ENCODE peak calls at places on chromosomes 13 and 19, in seven cellular contexts. E is K562, S is GM23338, X is A549, U is SK-N-SH, F is HCT116, R is Panc1. C is an unnamed sample.

GRCh38 chr19:45645631-45646344 is 6.6 kb upstream of the EML2 start:
- DNase-seq in E (peak), X (peak), R (peak), U (peak), F (peak), S (peak), C (no peak)

GRCh38 chr19:16814526-16815100 is 14.6 kb upstream of the SIN3B start:
- DNase-seq in U (no peak), S (peak), R (no peak), E (no peak), X (no peak), F (no peak), C (no peak)

GRCh38 chr13:43263047-43263446 is 239.7 kb downstream of the DNAJC15 start:
- DNase-seq in U (no peak), E (no peak), X (no peak), F (no peak), S (no peak), R (no peak), C (no peak)

GRCh38 chr19:55901369-55902079 is 30.6 kb downstream of the NLRP13 start:
- DNase-seq in E (no peak), X (no peak), S (no peak), R (no peak), U (no peak), F (no peak), C (no peak)

GRCh38 chr13:30907167-30907761 is 1.2 kb downstream of the MEDAG start:
- DNase-seq in R (no peak), F (no peak), U (peak), X (no peak), E (no peak), S (no peak), C (no peak)

GRCh38 chr13:109974354-109974753 is 188.0 kb upstream of the IRS2 start:
- DNase-seq in S (no peak), R (no peak), E (no peak), X (no peak), F (no peak), U (no peak), C (no peak)

GRCh38 chr19:6227156-6227940 is 52.4 kb downstream of the MLLT1 start:
- DNase-seq in S (no peak), R (no peak), E (no peak), X (no peak), U (peak), F (no peak), C (no peak)

GRCh38 chr19:19546751-19547162 is 8.7 kb downstream of the CILP2 start:
- DNase-seq in F (no peak), X (no peak), R (no peak), E (no peak), S (no peak), U (peak), C (no peak)

GRCh38 chr13:112688560-112689497 is 1.0 kb upstream of the ATP11A start:
- DNase-seq in U (no peak), S (peak), E (no peak), R (no peak), F (no peak), X (no peak), C (peak)

GRCh38 chr19:17027428-17027816 is 812 bp upstream of the CPAMD8 start:
- DNase-seq in E (no peak), R (no peak), X (no peak), U (no peak), F (no peak), S (peak), C (no peak)

GRCh38 chr13:103403814-103404213 is 337.6 kb upstream of the SLC10A2 start:
- DNase-seq in R (no peak), U (no peak), E (no peak), F (no peak), S (peak), X (no peak), C (no peak)

GRCh38 chr19:45023048-45023447 is 15.8 kb upstream of the CLASRP start:
- DNase-seq in F (no peak), X (no peak), R (no peak), S (no peak), U (no peak), E (no peak), C (no peak)

GRCh38 chr13:33341861-33342452 is 56.4 kb upstream of the STARD13 start:
- DNase-seq in E (no peak), R (no peak), X (no peak), F (no peak), U (no peak), S (no peak), C (no peak)

GRCh38 chr13:34156841-34157365 is 339.0 kb downstream of the RFC3 start:
- DNase-seq in F (peak), E (no peak), U (no peak), S (no peak), R (peak), X (peak), C (peak)

GRCh38 chr19:18646535-18647370 is 9.9 kb downstream of the KLHL26 start:
- DNase-seq in E (no peak), F (no peak), R (no peak), U (no peak), X (no peak), S (no peak), C (no peak)

DNA sequence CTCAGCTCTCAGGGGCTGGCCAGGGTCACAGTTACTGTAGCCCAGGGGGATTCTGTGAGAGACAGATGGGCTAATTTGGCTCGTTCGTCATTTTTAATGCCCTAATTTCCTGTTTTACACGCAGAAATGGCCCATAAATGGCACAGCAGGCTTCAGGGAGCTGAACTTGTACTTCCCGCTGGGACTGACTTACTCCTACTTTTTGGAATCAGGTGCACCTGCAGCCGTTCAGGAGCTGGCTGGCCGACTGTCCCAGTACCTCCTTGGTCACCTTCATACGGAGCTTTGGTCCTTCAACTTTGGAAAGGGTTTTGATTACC is 62.4 kb upstream of the URI1 start:
- DNase-seq in R (no peak), U (no peak), F (no peak), X (no peak), S (no peak), E (no peak), C (no peak)
- TF ChIP-seq REST in R (no peak), U (no peak), F (no peak), X (no peak), S (no peak), E (no peak), C (no peak)

DNA sequence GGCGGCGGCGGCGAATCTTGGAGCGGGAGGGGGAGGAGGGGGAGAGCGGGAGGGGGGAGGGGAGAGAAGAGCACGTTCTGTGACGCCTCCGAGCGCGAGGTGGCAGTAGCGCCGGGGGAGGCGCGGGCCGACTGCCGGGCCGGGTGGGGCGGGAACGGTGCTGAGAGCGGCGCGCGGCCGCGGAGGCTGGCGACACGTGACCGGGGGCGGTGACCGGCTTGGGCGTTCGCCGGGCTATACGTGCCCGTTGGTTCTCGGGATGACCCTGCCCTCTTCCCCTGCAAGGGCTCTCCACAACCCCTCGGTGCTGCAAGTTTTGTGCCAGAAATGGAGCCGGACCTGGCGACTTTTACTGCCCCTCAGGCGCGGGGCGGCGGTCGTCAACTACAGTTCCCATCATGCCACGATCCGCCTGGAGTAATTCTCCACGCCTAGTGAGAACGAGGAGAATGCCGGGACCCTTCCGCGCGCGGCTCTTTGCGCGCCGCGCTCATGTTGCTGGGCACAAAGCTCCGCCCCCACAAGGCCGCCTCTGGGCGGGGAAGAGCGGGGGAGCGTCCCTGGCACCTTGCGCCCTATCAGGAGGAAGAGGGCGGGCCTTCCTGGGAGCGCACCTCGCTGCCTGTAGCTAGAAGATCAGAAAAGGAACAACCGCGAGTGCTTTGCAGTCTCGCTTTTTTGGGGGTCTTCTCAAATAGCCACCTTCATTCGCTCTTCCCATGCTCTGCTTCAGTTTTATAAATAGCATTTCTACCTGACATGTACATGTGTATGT is at the start of gene KPNA3:
- DNase-seq in E (peak), F (peak), X (peak), U (peak), R (peak), S (peak), C (peak)
- TF ChIP-seq CTCF in E (peak), F (no peak), X (peak), U (no peak), R (peak), S (peak), C (no peak)

DNA sequence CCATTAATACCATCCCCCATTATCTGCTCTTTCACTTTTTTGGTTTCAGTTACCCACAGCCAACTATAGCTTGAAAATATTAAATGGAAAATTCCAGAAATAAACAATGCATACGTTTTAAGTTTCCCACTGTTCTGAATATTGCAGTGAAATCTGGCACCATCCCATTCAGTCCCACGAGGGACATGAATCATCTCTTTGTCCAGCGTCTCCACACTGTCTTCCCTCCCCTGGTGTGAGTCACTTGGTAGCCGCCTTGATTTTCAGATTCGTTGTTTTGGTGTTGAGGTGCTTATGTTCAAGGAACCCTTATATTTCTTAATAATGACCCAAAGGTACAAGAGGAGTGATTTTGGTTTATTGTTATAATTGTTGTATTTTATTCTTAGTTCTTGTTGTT is 246.1 kb downstream of the DCT start:
- DNase-seq in F (no peak), X (peak), S (no peak), U (no peak), E (no peak), R (peak), C (no peak)
- TF ChIP-seq REST in F (no peak), X (no peak), S (no peak), U (no peak), E (no peak), R (no peak), C (no peak)

GRCh38 chr13:85864963-85865530 is 65.8 kb upstream of the SLITRK6 start:
- DNase-seq in S (peak), F (peak), U (peak), R (no peak), X (peak), E (no peak), C (peak)
- TF ChIP-seq CTCF in S (peak), F (peak), U (peak), R (peak), X (no peak), E (no peak), C (peak)

GRCh38 chr19:50567882-50568281 is 353 bp downstream of the LRRC4B start:
- DNase-seq in R (no peak), F (no peak), S (no peak), E (peak), U (peak), X (no peak), C (no peak)

GRCh38 chr19:50567052-50567841 is 988 bp downstream of the LRRC4B start:
- DNase-seq in F (no peak), R (no peak), E (peak), X (peak), U (peak), S (peak), C (no peak)

GRCh38 chr19:50569938-50570540 is 1.8 kb upstream of the LRRC4B start:
- DNase-seq in X (no peak), S (no peak), E (no peak), R (no peak), U (no peak), F (no peak), C (no peak)

GRCh38 chr19:50569023-50569697 is 925 bp upstream of the LRRC4B start:
- DNase-seq in E (no peak), F (no peak), U (no peak), X (no peak), R (no peak), S (no peak), C (no peak)

GRCh38 chr19:50568321-50569022 is at the start of gene LRRC4B:
- DNase-seq in X (no peak), E (peak), S (peak), U (peak), R (no peak), F (no peak), C (no peak)
- TF ChIP-seq REST in X (no peak), E (no peak), S (no peak), U (no peak), R (no peak), F (no peak), C (no peak)

DNA sequence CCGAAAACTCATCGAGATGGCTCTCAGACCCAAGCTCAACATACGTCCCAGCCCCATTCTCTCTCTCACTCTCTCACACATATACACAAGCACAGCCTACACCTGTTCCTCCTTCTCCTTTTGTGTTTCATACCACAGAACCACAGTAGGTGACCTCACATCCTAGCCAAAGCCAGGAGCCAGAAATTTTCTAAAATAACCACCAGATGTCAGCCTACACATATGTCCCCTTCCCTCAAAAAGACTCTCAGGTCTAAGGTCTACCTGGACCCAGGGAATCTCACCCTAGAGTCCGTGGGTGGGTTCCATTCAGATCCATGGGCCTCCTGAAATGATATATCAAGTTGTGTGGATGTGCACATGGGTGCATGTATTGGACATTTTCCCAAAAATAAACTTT is 104.2 kb upstream of the IPO5 start:
- DNase-seq in R (no peak), U (peak), X (peak), S (peak), F (peak), E (peak), C (peak)
- TF ChIP-seq CTCF in R (peak), U (peak), X (peak), S (peak), F (peak), E (peak), C (no peak)

DNA sequence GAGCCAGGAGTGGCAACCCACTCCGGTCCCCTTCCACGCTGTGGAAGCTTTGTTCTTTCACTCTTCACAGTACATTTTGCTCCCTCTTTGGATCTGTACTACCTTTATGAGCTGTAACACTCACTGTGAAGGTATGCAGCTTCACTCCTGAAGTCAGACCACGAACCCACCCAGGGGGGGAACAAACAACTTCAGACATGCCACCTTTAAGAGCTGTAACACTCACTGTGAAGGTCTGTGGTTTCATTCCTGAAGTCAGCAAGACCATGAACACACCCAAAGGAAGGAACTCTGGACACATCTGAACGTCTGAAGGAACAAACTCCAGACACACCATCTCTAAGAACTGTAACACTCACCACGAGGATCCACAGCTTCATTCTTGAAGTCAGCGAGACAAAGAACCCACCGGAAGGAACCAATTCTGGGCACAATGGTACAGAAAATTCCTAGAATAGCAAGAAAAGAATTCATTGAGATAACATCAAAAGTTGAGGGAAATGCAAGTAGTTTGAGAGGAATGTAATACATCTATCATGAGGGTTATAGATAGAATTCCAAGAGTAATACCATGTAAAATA is 1796.6 kb upstream of the MIR17HG start:
- DNase-seq in S (no peak), E (no peak), U (no peak), R (no peak), X (no peak), F (no peak), C (no peak)
- TF ChIP-seq REST in S (no peak), E (no peak), U (no peak), R (no peak), X (no peak), F (no peak), C (no peak)

DNA sequence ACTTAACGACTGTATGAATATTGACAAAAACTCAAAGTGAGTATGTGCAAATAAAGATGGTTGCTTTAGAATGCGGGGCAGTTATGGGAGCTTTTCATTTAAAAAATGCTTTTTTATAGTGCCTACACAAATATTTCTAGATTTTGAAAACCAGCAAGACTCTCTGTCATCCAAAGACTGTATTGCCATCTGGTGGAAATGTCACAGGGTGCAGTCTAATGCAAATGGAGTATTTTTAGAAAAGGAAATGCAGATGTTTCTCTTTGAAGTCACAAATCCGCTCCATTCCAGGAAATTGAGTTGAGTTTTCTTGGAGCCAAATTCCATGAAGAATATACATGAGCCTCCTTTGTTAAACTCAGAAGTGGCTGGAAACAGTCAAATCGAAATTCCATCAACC is 2.3 kb upstream of the C1QTNF9B start:
- DNase-seq in U (peak), E (no peak), R (no peak), S (peak), F (no peak), X (peak), C (no peak)
- TF ChIP-seq CTCF in U (peak), E (peak), R (no peak), S (peak), F (peak), X (peak), C (peak)

GRCh38 chr19:58261968-58262921 is 16.5 kb upstream of the ZNF8 start:
- DNase-seq in U (no peak), S (peak), R (no peak), F (no peak), X (peak), E (no peak), C (no peak)

GRCh38 chr19:58262922-58263296 is 15.8 kb upstream of the ZNF8 start:
- DNase-seq in S (no peak), U (no peak), R (no peak), E (no peak), F (no peak), X (no peak), C (no peak)

GRCh38 chr19:58265100-58265499 is 13.7 kb upstream of the ZNF8 start:
- DNase-seq in S (no peak), R (no peak), E (no peak), F (no peak), U (no peak), X (no peak), C (no peak)

GRCh38 chr19:58261600-58261967 is 17.2 kb upstream of the ZNF8 start:
- DNase-seq in F (no peak), S (no peak), X (no peak), U (no peak), E (no peak), R (no peak), C (no peak)
- TF ChIP-seq REST in F (no peak), S (no peak), X (no peak), U (no peak), E (no peak), R (no peak), C (no peak)

GRCh38 chr13:60094385-60095088 is 69.2 kb downstream of the DIAPH3 start:
- DNase-seq in X (no peak), S (no peak), R (no peak), F (no peak), U (no peak), E (no peak), C (no peak)

GRCh38 chr13:60095300-60095699 is 68.4 kb downstream of the DIAPH3 start:
- DNase-seq in F (no peak), U (no peak), X (no peak), R (no peak), S (peak), E (no peak), C (no peak)

GRCh38 chr13:60099631-60100420 is 63.9 kb downstream of the DIAPH3 start:
- DNase-seq in X (no peak), U (no peak), F (no peak), R (no peak), E (no peak), S (no peak), C (no peak)
- TF ChIP-seq CTCF in X (no peak), U (no peak), F (no peak), R (no peak), E (no peak), S (no peak), C (no peak)

C was measured in HL-60.